ENCODE peak calls at places on chromosomes 5 and 9, in eight cellular contexts. Q, I, V, F, M, R, H and A are unnamed samples.

GRCh38 chr9:126392662-126393383 is 66.2 kb downstream of the MVB12B start:
- DNase-seq in I (no peak), Q (no peak), R (no peak), V (no peak), H (no peak), M (no peak), F (no peak), A (no peak)

GRCh38 chr9:7879551-7880245 is 80.1 kb upstream of the DMAC1 start:
- DNase-seq in F (no peak), V (no peak), I (no peak), M (no peak), R (peak; percentile 42), Q (no peak), H (peak; percentile 88), A (no peak)

GRCh38 chr5:96717874-96718273 is 55.7 kb downstream of the CAST start:
- DNase-seq in V (no peak), R (no peak), M (no peak), F (no peak), H (no peak), I (no peak), Q (no peak), A (no peak)

GRCh38 chr5:88729476-88730182 is 153.4 kb downstream of the MEF2C start:
- DNase-seq in H (peak; percentile 84), F (peak; percentile 78), V (peak; percentile 86), R (peak; percentile 80), Q (peak; percentile 66), I (peak; percentile 54), M (peak; percentile 82), A (peak; percentile 88)

GRCh38 chr5:132238169-132238744 is 10.6 kb upstream of the P4HA2 start:
- DNase-seq in Q (peak; percentile 51), F (peak; percentile 68), H (peak; percentile 70), M (peak; percentile 74), V (peak; percentile 69), I (peak; percentile 71), R (peak; percentile 68), A (peak; percentile 66)

GRCh38 chr5:32090755-32091128 is 83.4 kb downstream of the GOLPH3 start:
- DNase-seq in I (no peak), R (no peak), M (no peak), H (no peak), F (no peak), Q (no peak), V (no peak), A (no peak)

GRCh38 chr5:165244407-165244806 is 1739.0 kb downstream of the MAT2B start:
- DNase-seq in V (no peak), I (no peak), F (no peak), H (no peak), R (no peak), M (no peak), Q (no peak), A (no peak)

GRCh38 chr9:24614070-24614469 is 68.4 kb upstream of the IZUMO3 start:
- DNase-seq in H (peak; percentile 57), F (no peak), Q (no peak), M (no peak), V (no peak), R (peak; percentile 8), I (no peak), A (peak; percentile 6)

GRCh38 chr5:41876678-41877077 is 6.5 kb upstream of the OXCT1 start:
- DNase-seq in H (no peak), R (no peak), Q (no peak), M (no peak), V (no peak), I (no peak), F (no peak), A (peak; percentile 36)

GRCh38 chr5:60505373-60505772 is 194.6 kb downstream of the DEPDC1B start:
- DNase-seq in R (no peak), F (no peak), Q (no peak), I (no peak), M (no peak), H (no peak), V (no peak), A (no peak)

GRCh38 chr5:11247224-11247623 is 486.2 kb upstream of the DAP start:
- DNase-seq in R (no peak), I (no peak), M (no peak), F (no peak), Q (no peak), H (peak; percentile 1), V (no peak), A (no peak)

GRCh38 chr9:20865357-20865756 is 166.1 kb downstream of the HACD4 start:
- DNase-seq in Q (peak; percentile 8), H (no peak), F (no peak), V (no peak), I (no peak), M (no peak), R (no peak), A (no peak)

GRCh38 chr5:91955610-91956009 is 572.5 kb upstream of the ARRDC3 start:
- DNase-seq in H (no peak), M (no peak), I (no peak), Q (peak; percentile 30), R (no peak), F (no peak), V (no peak), A (no peak)

GRCh38 chr9:87516222-87516930 is 18.7 kb downstream of the DAPK1 start:
- DNase-seq in F (no peak), R (no peak), V (peak; percentile 90), H (no peak), M (peak; percentile 4), Q (peak; percentile 49), I (peak; percentile 57), A (no peak)

GRCh38 chr5:136526798-136527197 is 161.5 kb upstream of the TRPC7 start:
- DNase-seq in R (no peak), F (no peak), M (no peak), H (no peak), V (no peak), I (no peak), Q (peak; percentile 4), A (no peak)

GRCh38 chr5:159903134-159903533 is 13.1 kb upstream of the ADRA1B start:
- DNase-seq in Q (no peak), M (no peak), H (no peak), I (no peak), R (no peak), F (no peak), V (no peak), A (no peak)

GRCh38 chr9:33867747-33868429 is 50.9 kb downstream of the UBE2R2 start:
- DNase-seq in F (no peak), M (peak; percentile 71), R (no peak), H (no peak), Q (no peak), V (peak; percentile 31), I (no peak), A (no peak)

GRCh38 chr9:121532881-121533280 is 33.2 kb upstream of the GGTA1 start:
- DNase-seq in I (no peak), V (no peak), Q (no peak), F (no peak), M (no peak), H (no peak), R (no peak), A (no peak)

DNA sequence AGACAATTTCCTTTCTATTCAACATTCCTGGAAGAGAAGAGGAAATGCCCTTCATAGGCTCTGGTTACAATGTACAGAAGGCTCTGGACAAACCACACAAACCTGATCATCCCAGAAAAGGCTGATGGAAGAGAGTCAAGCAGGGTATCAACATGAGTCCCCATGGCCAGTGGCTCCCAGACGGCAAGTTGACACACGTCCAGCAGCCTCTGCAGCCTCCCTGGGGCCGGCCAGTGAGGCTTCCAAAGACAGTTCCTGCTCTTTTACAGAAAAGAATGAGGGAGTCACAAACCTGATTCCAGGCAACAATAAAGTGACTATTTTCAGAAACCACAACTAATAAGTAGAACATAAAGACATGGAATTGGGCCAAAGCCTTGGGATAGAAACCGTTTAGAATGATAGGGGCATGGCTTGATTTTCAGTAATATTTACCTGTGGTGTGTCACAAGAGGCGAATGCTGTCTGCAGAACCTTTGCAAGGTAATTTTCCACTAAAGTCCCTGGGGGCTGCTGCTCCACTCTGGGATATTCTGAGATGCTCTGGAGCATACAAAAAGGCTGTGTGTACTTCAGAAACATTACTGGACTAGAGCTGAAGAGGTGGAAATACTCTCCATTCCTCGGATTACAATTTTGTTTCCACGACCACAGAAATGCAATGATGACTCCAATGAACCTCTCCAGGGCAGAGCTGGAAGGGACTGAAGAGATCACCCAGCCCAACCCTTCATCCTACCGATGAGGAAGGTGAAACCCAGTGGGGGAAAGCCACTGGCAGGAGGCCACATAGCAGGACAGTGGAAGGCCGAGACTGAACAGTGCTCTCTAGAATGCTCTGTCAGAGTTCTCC is 10.4 kb downstream of the MED27 start:
- DNase-seq in I (no peak), M (peak; percentile 59), Q (peak; percentile 92), H (no peak), R (no peak), V (no peak), F (peak; percentile 72), A (peak; percentile 21)
- H2AFZ ChIP-seq in I (no peak overlapping the region), M (no peak overlapping the region), Q (no peak overlapping the region), H (no peak overlapping the region), R (no peak overlapping the region), V (no peak overlapping the region), F (no peak overlapping the region), A (no peak overlapping the region)

GRCh38 chr9:130883479-130883878 is 13.1 kb downstream of the QRFP start:
- DNase-seq in F (no peak), M (no peak), Q (no peak), R (no peak), V (no peak), H (no peak), I (no peak), A (no peak)
- H2AFZ ChIP-seq in F (no peak overlapping the region), M (no peak overlapping the region), Q (no peak overlapping the region), R (no peak overlapping the region), V (no peak overlapping the region), H (no peak overlapping the region), I (no peak overlapping the region), A (no peak overlapping the region)

GRCh38 chr5:98741926-98742325 is 31.5 kb upstream of the RGMB start:
- DNase-seq in I (no peak), Q (no peak), H (no peak), V (no peak), F (no peak), R (no peak), M (no peak), A (no peak)
- H2AFZ ChIP-seq in I (no peak overlapping the region), Q (no peak overlapping the region), H (peak overlapping the region; percentile 63), V (no peak overlapping the region), F (no peak overlapping the region), R (peak overlapping the region; percentile 54), M (no peak overlapping the region), A (no peak overlapping the region)

DNA sequence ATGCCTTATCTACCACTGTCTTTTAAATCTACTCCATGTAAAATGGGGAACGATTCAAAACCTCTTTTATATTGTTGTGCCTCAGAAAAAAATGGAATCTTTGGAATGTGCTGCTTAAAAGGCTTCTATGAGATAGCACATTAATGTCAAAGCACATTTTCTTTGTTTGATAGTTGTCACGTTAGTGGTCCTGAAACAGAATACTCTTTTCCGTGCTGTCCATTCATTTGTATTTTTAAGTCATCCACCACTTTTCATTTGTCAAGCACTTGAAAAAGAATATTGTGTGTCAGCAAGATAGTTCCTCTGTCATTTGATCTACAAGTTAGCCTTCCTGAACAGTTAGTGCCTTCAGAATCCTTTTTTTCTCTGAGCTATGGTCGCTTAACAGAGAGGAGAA is 246.9 kb downstream of the MAST4 start:
- DNase-seq in M (no peak), R (no peak), H (no peak), I (no peak), Q (no peak), F (no peak), V (peak; percentile 52), A (no peak)
- H2AFZ ChIP-seq in M (no peak overlapping the region), R (peak overlapping the region; percentile 6), H (no peak overlapping the region), I (no peak overlapping the region), Q (no peak overlapping the region), F (no peak overlapping the region), V (no peak overlapping the region), A (no peak overlapping the region)